ENCODE peak calls at places on chromosomes 2 and 18, in five cellular contexts. One of them, this sample, is unnamed.

GRCh38 chr18:76368976-76369375 is 126.1 kb downstream of the ZNF516 start:
- DNase-seq in H9: no peak
- DNase-seq in trophoblast cell: no peak
- DNase-seq in H1: no peak
- DNase-seq in neuronal stem cell: no peak
- DNase-seq in this sample: no peak

GRCh38 chr18:6357668-6358067 is 57.0 kb downstream of the L3MBTL4 start:
- DNase-seq in neuronal stem cell: no peak
- DNase-seq in trophoblast cell: no peak
- DNase-seq in H1: no peak
- DNase-seq in H9: no peak
- DNase-seq in this sample: no peak

GRCh38 chr2:130357864-130358263 is 2.0 kb downstream of the PTPN18 start:
- DNase-seq in neuronal stem cell: no peak
- DNase-seq in trophoblast cell: no peak
- DNase-seq in H9: no peak
- DNase-seq in H1: no peak
- DNase-seq in this sample: no peak

GRCh38 chr18:1648715-1649114 is 744.0 kb downstream of the ADCYAP1 start:
- DNase-seq in H1: no peak
- DNase-seq in H9: no peak
- DNase-seq in neuronal stem cell: no peak
- DNase-seq in trophoblast cell: no peak
- DNase-seq in this sample: no peak

GRCh38 chr2:59249441-59250330 is 1008.6 kb upstream of the FANCL start:
- DNase-seq in H9: no peak
- DNase-seq in H1: no peak
- DNase-seq in neuronal stem cell: peak
- DNase-seq in trophoblast cell: no peak
- DNase-seq in this sample: no peak

GRCh38 chr2:60992985-60993392 is 24.5 kb upstream of the PEX13 start:
- DNase-seq in H9: no peak
- DNase-seq in H1: no peak
- DNase-seq in trophoblast cell: no peak
- DNase-seq in neuronal stem cell: no peak
- DNase-seq in this sample: no peak

GRCh38 chr2:152646775-152647174 is 70.5 kb downstream of the PRPF40A start:
- DNase-seq in neuronal stem cell: no peak
- DNase-seq in trophoblast cell: peak
- DNase-seq in H9: no peak
- DNase-seq in H1: no peak
- DNase-seq in this sample: peak

GRCh38 chr2:67322361-67323001 is 74.7 kb upstream of the ETAA1 start:
- DNase-seq in neuronal stem cell: peak
- DNase-seq in H9: peak
- DNase-seq in H1: no peak
- DNase-seq in trophoblast cell: peak
- DNase-seq in this sample: peak

GRCh38 chr18:62436636-62437519 is 85.9 kb upstream of the ZCCHC2 start:
- DNase-seq in H9: no peak
- DNase-seq in trophoblast cell: peak
- DNase-seq in H1: no peak
- DNase-seq in neuronal stem cell: no peak
- DNase-seq in this sample: peak

GRCh38 chr2:51717318-51717717 is 685.4 kb upstream of the NRXN1 start:
- DNase-seq in trophoblast cell: no peak
- DNase-seq in H9: no peak
- DNase-seq in H1: no peak
- DNase-seq in neuronal stem cell: no peak
- DNase-seq in this sample: peak

GRCh38 chr2:239296020-239296932 is 104.5 kb downstream of the HDAC4 start:
- DNase-seq in neuronal stem cell: no peak
- DNase-seq in H1: no peak
- DNase-seq in trophoblast cell: no peak
- DNase-seq in H9: no peak
- DNase-seq in this sample: no peak

GRCh38 chr2:57479994-57480393 is 566.6 kb upstream of the VRK2 start:
- DNase-seq in H9: no peak
- DNase-seq in H1: no peak
- DNase-seq in trophoblast cell: no peak
- DNase-seq in neuronal stem cell: no peak
- DNase-seq in this sample: no peak

GRCh38 chr2:241729868-241730267 is 4.6 kb upstream of the D2HGDH start:
- DNase-seq in neuronal stem cell: no peak
- DNase-seq in H9: no peak
- DNase-seq in trophoblast cell: no peak
- DNase-seq in H1: no peak
- DNase-seq in this sample: no peak

GRCh38 chr2:241726459-241726858 is 8.0 kb upstream of the D2HGDH start:
- DNase-seq in trophoblast cell: no peak
- DNase-seq in neuronal stem cell: no peak
- DNase-seq in H9: no peak
- DNase-seq in H1: no peak
- DNase-seq in this sample: no peak

GRCh38 chr2:241728000-241728399 is 6.4 kb upstream of the D2HGDH start:
- DNase-seq in trophoblast cell: no peak
- DNase-seq in H9: no peak
- DNase-seq in H1: no peak
- DNase-seq in neuronal stem cell: no peak
- DNase-seq in this sample: no peak

GRCh38 chr2:241730679-241731293 is 3.6 kb upstream of the D2HGDH start:
- DNase-seq in H9: no peak
- DNase-seq in trophoblast cell: no peak
- DNase-seq in H1: no peak
- DNase-seq in neuronal stem cell: no peak
- DNase-seq in this sample: no peak

DNA sequence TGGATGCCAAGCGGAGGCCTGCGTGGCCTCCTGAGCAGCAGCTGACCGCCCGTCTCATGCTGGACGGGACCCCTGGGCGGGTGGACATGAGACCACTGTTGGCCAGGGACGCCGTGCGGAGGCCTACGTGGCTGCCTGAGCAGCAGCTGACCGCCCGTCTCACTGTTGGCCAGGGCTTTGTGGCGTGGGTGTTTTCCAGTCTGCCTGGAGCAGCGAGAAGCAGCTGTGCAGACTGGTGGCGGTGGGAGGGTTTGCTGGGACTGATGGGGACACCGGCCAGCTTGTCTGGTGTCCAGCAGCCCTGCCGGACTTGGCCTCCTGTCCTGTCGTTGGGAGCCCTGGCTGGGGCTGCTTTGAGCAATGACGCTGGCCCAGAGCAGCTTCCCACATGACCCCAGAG is 5.8 kb upstream of the D2HGDH start:
- DNase-seq in H9: no peak
- DNase-seq in H1: no peak
- DNase-seq in neuronal stem cell: no peak
- DNase-seq in trophoblast cell: no peak
- DNase-seq in this sample: no peak
- H2AFZ ChIP-seq in H9: no peak
- H2AFZ ChIP-seq in H1: no peak
- H2AFZ ChIP-seq in neuronal stem cell: no peak
- H2AFZ ChIP-seq in trophoblast cell: no peak
- H2AFZ ChIP-seq in this sample: no peak

GRCh38 chr2:29420999-29421856 is 306.0 kb downstream of the CLIP4 start:
- DNase-seq in H1: no peak
- DNase-seq in neuronal stem cell: no peak
- DNase-seq in H9: no peak
- DNase-seq in trophoblast cell: no peak
- DNase-seq in this sample: peak

GRCh38 chr2:29423267-29423666 is 308.1 kb downstream of the CLIP4 start:
- DNase-seq in trophoblast cell: no peak
- DNase-seq in H1: no peak
- DNase-seq in neuronal stem cell: no peak
- DNase-seq in H9: no peak
- DNase-seq in this sample: no peak

GRCh38 chr2:29425866-29426265 is 310.7 kb downstream of the CLIP4 start:
- DNase-seq in neuronal stem cell: no peak
- DNase-seq in H1: no peak
- DNase-seq in H9: no peak
- DNase-seq in trophoblast cell: no peak
- DNase-seq in this sample: no peak

GRCh38 chr2:29430382-29431112 is 315.3 kb downstream of the CLIP4 start:
- DNase-seq in H9: no peak
- DNase-seq in H1: no peak
- DNase-seq in neuronal stem cell: no peak
- DNase-seq in trophoblast cell: no peak
- DNase-seq in this sample: no peak

DNA sequence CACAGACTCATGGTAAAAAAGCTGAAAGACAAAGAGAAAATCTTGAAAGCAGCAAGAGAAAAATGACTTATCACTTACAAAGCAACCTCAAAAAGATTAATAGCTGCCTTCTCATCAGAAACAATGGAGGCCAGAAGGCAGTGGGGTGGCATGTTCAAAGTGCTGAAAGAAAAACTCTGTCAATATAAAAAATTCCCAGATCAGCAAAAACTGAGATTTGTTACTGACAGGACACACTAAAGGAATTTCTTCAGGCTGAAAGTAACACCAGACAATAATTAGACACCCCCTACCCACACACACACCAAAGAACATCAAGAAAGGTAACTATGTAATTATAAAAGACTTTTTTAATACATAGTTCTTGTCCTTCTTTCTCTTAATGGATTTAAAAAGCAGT is 311.1 kb downstream of the CLIP4 start:
- DNase-seq in H9: no peak
- DNase-seq in neuronal stem cell: no peak
- DNase-seq in H1: no peak
- DNase-seq in trophoblast cell: no peak
- DNase-seq in this sample: no peak
- H2BK12ac ChIP-seq in H9: no peak
- H2BK12ac ChIP-seq in neuronal stem cell: no peak
- H2BK12ac ChIP-seq in H1: no peak
- H2BK12ac ChIP-seq in trophoblast cell: no peak
- H2BK12ac ChIP-seq in this sample: no peak

GRCh38 chr18:22601481-22601880 is 183.8 kb upstream of the CTAGE1 start:
- DNase-seq in neuronal stem cell: no peak
- DNase-seq in H9: no peak
- DNase-seq in H1: no peak
- DNase-seq in trophoblast cell: no peak
- DNase-seq in this sample: no peak
- H3K14ac ChIP-seq in neuronal stem cell: no peak
- H3K14ac ChIP-seq in H9: no peak
- H3K14ac ChIP-seq in H1: no peak
- H3K14ac ChIP-seq in trophoblast cell: no peak
- H3K14ac ChIP-seq in this sample: no peak

DNA sequence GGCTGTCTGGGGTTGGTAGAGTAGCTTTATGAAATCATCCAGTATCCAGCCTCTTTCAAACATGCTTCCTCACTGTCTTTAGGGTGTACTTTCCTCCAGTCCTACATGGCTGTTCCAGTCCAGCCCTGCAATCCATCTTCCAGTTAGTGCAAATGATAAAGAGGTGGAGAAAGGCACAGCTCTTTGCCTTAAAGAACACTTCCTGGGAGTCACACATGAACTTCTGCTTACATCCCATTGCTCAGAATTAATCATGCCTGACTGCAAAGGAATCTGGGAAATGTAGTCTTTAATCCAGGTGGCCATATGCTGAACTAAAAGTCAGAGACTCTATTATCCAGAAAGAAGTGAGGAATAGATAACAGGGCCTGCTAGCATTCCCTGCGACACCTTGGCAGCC is 220.4 kb downstream of the HAUS1 start:
- DNase-seq in H9: no peak
- DNase-seq in trophoblast cell: no peak
- DNase-seq in neuronal stem cell: no peak
- DNase-seq in H1: no peak
- DNase-seq in this sample: peak
- H2AFZ ChIP-seq in H9: peak
- H2AFZ ChIP-seq in trophoblast cell: no peak
- H2AFZ ChIP-seq in neuronal stem cell: peak
- H2AFZ ChIP-seq in H1: peak
- H2AFZ ChIP-seq in this sample: no peak

DNA sequence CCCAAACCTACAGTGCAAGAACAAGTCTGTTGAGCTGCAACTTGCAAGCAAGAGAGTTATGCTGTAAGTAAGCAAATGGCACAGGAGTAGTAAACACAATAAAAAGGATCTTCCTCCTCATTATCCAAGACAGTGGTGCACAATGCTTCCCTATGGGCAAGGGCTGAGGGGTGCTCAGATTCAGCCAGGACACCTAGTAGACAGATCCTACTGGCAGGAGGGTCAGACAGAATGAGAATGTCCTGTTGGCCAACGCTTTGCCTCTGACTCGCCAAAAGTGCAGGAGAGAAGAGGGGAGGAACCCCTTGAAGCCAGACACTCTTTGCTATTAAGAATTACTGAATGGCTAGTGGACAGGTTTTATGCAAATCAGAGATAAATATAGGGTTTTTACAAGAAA is 280.4 kb upstream of the SESTD1 start:
- DNase-seq in neuronal stem cell: no peak
- DNase-seq in trophoblast cell: no peak
- DNase-seq in H9: no peak
- DNase-seq in H1: no peak
- DNase-seq in this sample: no peak
- H2BK12ac ChIP-seq in neuronal stem cell: no peak
- H2BK12ac ChIP-seq in trophoblast cell: no peak
- H2BK12ac ChIP-seq in H9: no peak
- H2BK12ac ChIP-seq in H1: no peak
- H2BK12ac ChIP-seq in this sample: no peak

DNA sequence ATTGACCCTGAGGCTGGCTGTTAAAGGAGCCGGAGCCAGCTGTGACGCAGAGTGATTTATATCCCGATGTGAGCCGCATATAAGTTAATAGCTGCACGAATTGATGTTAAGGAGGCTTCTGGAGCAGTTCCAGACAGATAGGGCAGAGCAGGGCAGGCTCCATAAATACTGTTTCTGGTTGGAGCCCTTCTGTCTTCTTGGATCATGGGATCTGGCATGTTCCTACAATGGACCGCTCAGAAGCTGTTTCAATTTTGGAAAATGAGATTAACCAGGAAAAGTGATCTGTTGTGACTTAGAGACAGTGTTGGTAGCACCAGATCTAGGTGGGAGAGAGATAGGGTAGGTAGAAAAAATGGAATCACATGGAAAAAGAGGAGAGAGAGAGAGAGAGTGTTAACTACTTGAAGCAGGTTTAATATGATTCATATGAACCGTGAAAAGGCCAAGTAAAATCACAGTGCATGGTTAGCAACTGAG is 4.8 kb upstream of the IGFBP5 start:
- DNase-seq in H1: no peak
- DNase-seq in neuronal stem cell: no peak
- DNase-seq in H9: no peak
- DNase-seq in trophoblast cell: no peak
- DNase-seq in this sample: no peak
- H3K14ac ChIP-seq in H1: no peak
- H3K14ac ChIP-seq in neuronal stem cell: no peak
- H3K14ac ChIP-seq in H9: no peak
- H3K14ac ChIP-seq in trophoblast cell: no peak
- H3K14ac ChIP-seq in this sample: no peak

GRCh38 chr2:241198381-241199282 is 10.2 kb downstream of the ANO7 start:
- DNase-seq in H9: no peak
- DNase-seq in H1: no peak
- DNase-seq in trophoblast cell: peak
- DNase-seq in neuronal stem cell: no peak
- DNase-seq in this sample: no peak
- H2AFZ ChIP-seq in H9: no peak
- H2AFZ ChIP-seq in H1: no peak
- H2AFZ ChIP-seq in trophoblast cell: no peak
- H2AFZ ChIP-seq in neuronal stem cell: no peak
- H2AFZ ChIP-seq in this sample: no peak

This sample was measured in mesenchymal stem cell.